ENCODE peak calls at places on chromosomes 5 and 9, in six cellular contexts. One of them, this sample, is unnamed.

GRCh38 chr5:142881076-142881466 is 110.9 kb downstream of the ARHGAP26 start:
- DNase-seq in brain microvascular endothelial cell: peak; percentile 85
- DNase-seq in HCT116: no peak
- DNase-seq in uterus: no peak
- DNase-seq in transverse colon: no peak
- DNase-seq in OCI-LY7: peak; percentile 23
- DNase-seq in this sample: no peak

GRCh38 chr9:21825637-21826036 is 23.2 kb downstream of the MTAP start:
- DNase-seq in uterus: no peak
- DNase-seq in transverse colon: no peak
- DNase-seq in HCT116: no peak
- DNase-seq in brain microvascular endothelial cell: no peak
- DNase-seq in OCI-LY7: no peak
- DNase-seq in this sample: no peak

GRCh38 chr9:85258229-85258628 is 483.5 kb downstream of the AGTPBP1 start:
- DNase-seq in OCI-LY7: no peak
- DNase-seq in transverse colon: peak; percentile 66
- DNase-seq in HCT116: no peak
- DNase-seq in brain microvascular endothelial cell: no peak
- DNase-seq in uterus: no peak
- DNase-seq in this sample: no peak

GRCh38 chr9:99264070-99264469 is 42.0 kb downstream of the SEC61B start:
- DNase-seq in HCT116: peak; percentile 16
- DNase-seq in uterus: no peak
- DNase-seq in OCI-LY7: no peak
- DNase-seq in brain microvascular endothelial cell: no peak
- DNase-seq in transverse colon: no peak
- DNase-seq in this sample: no peak

GRCh38 chr9:136100700-136101614 is 5.9 kb upstream of the NACC2 start:
- DNase-seq in uterus: no peak
- DNase-seq in transverse colon: no peak
- DNase-seq in OCI-LY7: peak; percentile 48
- DNase-seq in HCT116: no peak
- DNase-seq in brain microvascular endothelial cell: no peak
- DNase-seq in this sample: peak; percentile 67

GRCh38 chr9:123753669-123754307 is 176.1 kb downstream of the DENND1A start:
- DNase-seq in OCI-LY7: no peak
- DNase-seq in uterus: no peak
- DNase-seq in transverse colon: no peak
- DNase-seq in HCT116: no peak
- DNase-seq in brain microvascular endothelial cell: no peak
- DNase-seq in this sample: no peak

GRCh38 chr9:137300607-137301085 is 1.4 kb downstream of the NRARP start:
- DNase-seq in OCI-LY7: no peak
- DNase-seq in brain microvascular endothelial cell: no peak
- DNase-seq in uterus: no peak
- DNase-seq in HCT116: no peak
- DNase-seq in transverse colon: peak; percentile 51
- DNase-seq in this sample: peak; percentile 48

GRCh38 chr5:171739246-171739645 is 46.4 kb upstream of the SMIM23 start:
- DNase-seq in transverse colon: no peak
- DNase-seq in uterus: no peak
- DNase-seq in brain microvascular endothelial cell: no peak
- DNase-seq in HCT116: no peak
- DNase-seq in OCI-LY7: no peak
- DNase-seq in this sample: no peak

GRCh38 chr5:10552183-10553143 is 11.4 kb upstream of the ANKRD33B start:
- DNase-seq in HCT116: peak; percentile 42
- DNase-seq in transverse colon: no peak
- DNase-seq in OCI-LY7: peak; percentile 77
- DNase-seq in uterus: no peak
- DNase-seq in brain microvascular endothelial cell: peak; percentile 41
- DNase-seq in this sample: no peak

GRCh38 chr9:123411191-123411590 is 55.2 kb downstream of the CRB2 start:
- DNase-seq in brain microvascular endothelial cell: no peak
- DNase-seq in uterus: no peak
- DNase-seq in HCT116: no peak
- DNase-seq in OCI-LY7: no peak
- DNase-seq in transverse colon: no peak
- DNase-seq in this sample: no peak

GRCh38 chr9:113516840-113517577 is 53.5 kb downstream of the RGS3 start:
- DNase-seq in HCT116: no peak
- DNase-seq in transverse colon: peak; percentile 63
- DNase-seq in brain microvascular endothelial cell: no peak
- DNase-seq in uterus: no peak
- DNase-seq in OCI-LY7: peak; percentile 85
- DNase-seq in this sample: no peak

GRCh38 chr5:137825165-137825564 is 42.5 kb upstream of the MYOT start:
- DNase-seq in uterus: no peak
- DNase-seq in HCT116: no peak
- DNase-seq in brain microvascular endothelial cell: peak; percentile 17
- DNase-seq in transverse colon: no peak
- DNase-seq in OCI-LY7: no peak
- DNase-seq in this sample: no peak

GRCh38 chr5:173204185-173204979 is 30.6 kb downstream of the NKX2-5 start:
- DNase-seq in brain microvascular endothelial cell: peak; percentile 37
- DNase-seq in uterus: no peak
- DNase-seq in OCI-LY7: peak; percentile 51
- DNase-seq in HCT116: peak; percentile 21
- DNase-seq in transverse colon: no peak
- DNase-seq in this sample: no peak

GRCh38 chr9:87233916-87234455 is 263.7 kb upstream of the DAPK1 start:
- DNase-seq in transverse colon: no peak
- DNase-seq in uterus: no peak
- DNase-seq in OCI-LY7: no peak
- DNase-seq in brain microvascular endothelial cell: no peak
- DNase-seq in HCT116: no peak
- DNase-seq in this sample: no peak

GRCh38 chr9:13128266-13128825 is 151.1 kb downstream of the MPDZ start:
- DNase-seq in transverse colon: no peak
- DNase-seq in brain microvascular endothelial cell: no peak
- DNase-seq in OCI-LY7: no peak
- DNase-seq in HCT116: no peak
- DNase-seq in uterus: no peak
- DNase-seq in this sample: no peak

GRCh38 chr9:16627967-16628366 is 242.5 kb downstream of the BNC2 start:
- DNase-seq in HCT116: no peak
- DNase-seq in brain microvascular endothelial cell: peak; percentile 94
- DNase-seq in uterus: no peak
- DNase-seq in OCI-LY7: no peak
- DNase-seq in transverse colon: no peak
- DNase-seq in this sample: no peak

GRCh38 chr9:16867571-16868311 is 2.7 kb downstream of the BNC2 start:
- DNase-seq in transverse colon: no peak
- DNase-seq in brain microvascular endothelial cell: peak; percentile 84
- DNase-seq in OCI-LY7: no peak
- DNase-seq in HCT116: no peak
- DNase-seq in uterus: peak; percentile 51
- DNase-seq in this sample: peak; percentile 30

GRCh38 chr5:14211818-14212799 is 69.0 kb downstream of the TRIO start:
- DNase-seq in brain microvascular endothelial cell: no peak
- DNase-seq in OCI-LY7: peak; percentile 63
- DNase-seq in HCT116: no peak
- DNase-seq in transverse colon: peak; percentile 54
- DNase-seq in uterus: no peak
- DNase-seq in this sample: no peak

GRCh38 chr9:14222149-14222835 is 91.6 kb downstream of the NFIB start:
- DNase-seq in uterus: no peak
- DNase-seq in HCT116: no peak
- DNase-seq in transverse colon: no peak
- DNase-seq in brain microvascular endothelial cell: no peak
- DNase-seq in OCI-LY7: no peak
- DNase-seq in this sample: no peak

GRCh38 chr9:137474271-137474670 is 15.1 kb upstream of the NSMF start:
- DNase-seq in HCT116: no peak
- DNase-seq in OCI-LY7: no peak
- DNase-seq in uterus: no peak
- DNase-seq in transverse colon: no peak
- DNase-seq in brain microvascular endothelial cell: no peak
- DNase-seq in this sample: no peak

GRCh38 chr5:156826150-156826549 is 23.9 kb upstream of the PPP1R2B start:
- DNase-seq in HCT116: no peak
- DNase-seq in brain microvascular endothelial cell: no peak
- DNase-seq in transverse colon: no peak
- DNase-seq in uterus: no peak
- DNase-seq in OCI-LY7: peak; percentile 79
- DNase-seq in this sample: no peak

GRCh38 chr5:31692561-31693221 is 53.8 kb downstream of the PDZD2 start:
- DNase-seq in OCI-LY7: no peak
- DNase-seq in brain microvascular endothelial cell: no peak
- DNase-seq in transverse colon: no peak
- DNase-seq in HCT116: no peak
- DNase-seq in uterus: no peak
- DNase-seq in this sample: no peak

GRCh38 chr5:174667526-174667925 is 56.9 kb upstream of the MSX2 start:
- DNase-seq in transverse colon: no peak
- DNase-seq in brain microvascular endothelial cell: no peak
- DNase-seq in OCI-LY7: no peak
- DNase-seq in uterus: no peak
- DNase-seq in HCT116: no peak
- DNase-seq in this sample: peak; percentile 27

GRCh38 chr5:173454764-173455598 is 126.8 kb upstream of the STC2 start:
- DNase-seq in transverse colon: peak; percentile 12
- DNase-seq in uterus: peak; percentile 24
- DNase-seq in HCT116: peak; percentile 95
- DNase-seq in brain microvascular endothelial cell: peak; percentile 99
- DNase-seq in OCI-LY7: no peak
- DNase-seq in this sample: no peak

GRCh38 chr5:10049825-10050455 is 199.7 kb downstream of the ATPSCKMT start:
- DNase-seq in OCI-LY7: no peak
- DNase-seq in transverse colon: no peak
- DNase-seq in HCT116: no peak
- DNase-seq in uterus: no peak
- DNase-seq in brain microvascular endothelial cell: no peak
- DNase-seq in this sample: no peak

GRCh38 chr9:98192503-98193335 is at the start of gene CORO2A:
- DNase-seq in HCT116: peak; percentile 33
- DNase-seq in transverse colon: peak; percentile 89
- DNase-seq in OCI-LY7: peak; percentile 69
- DNase-seq in uterus: peak; percentile 55
- DNase-seq in brain microvascular endothelial cell: peak; percentile 37
- DNase-seq in this sample: peak; percentile 88

GRCh38 chr9:135087899-135088347 is 455 bp downstream of the OLFM1 start:
- DNase-seq in brain microvascular endothelial cell: no peak
- DNase-seq in transverse colon: no peak
- DNase-seq in uterus: no peak
- DNase-seq in OCI-LY7: no peak
- DNase-seq in HCT116: no peak
- DNase-seq in this sample: no peak
- H3K4me3 ChIP-seq in brain microvascular endothelial cell: no peak overlapping the region
- H3K4me3 ChIP-seq in transverse colon: peak overlapping the region; percentile 30
- H3K4me3 ChIP-seq in uterus: peak overlapping the region; percentile 42
- H3K4me3 ChIP-seq in OCI-LY7: no peak overlapping the region
- H3K4me3 ChIP-seq in HCT116: no peak overlapping the region
- H3K4me3 ChIP-seq in this sample: no peak overlapping the region

GRCh38 chr9:128166169-128166568 is 6.1 kb downstream of the BBLN start:
- DNase-seq in transverse colon: no peak
- DNase-seq in brain microvascular endothelial cell: no peak
- DNase-seq in HCT116: no peak
- DNase-seq in OCI-LY7: no peak
- DNase-seq in uterus: no peak
- DNase-seq in this sample: no peak
- H3K36me3 ChIP-seq in transverse colon: peaks cover 40% of the 10 kb centered on the region
- H3K36me3 ChIP-seq in brain microvascular endothelial cell: peaks cover 70% of the 10 kb centered on the region
- H3K36me3 ChIP-seq in HCT116: peaks cover 25% of the 10 kb centered on the region
- H3K36me3 ChIP-seq in OCI-LY7: peaks cover 77% of the 10 kb centered on the region
- H3K36me3 ChIP-seq in uterus: no peaks in the 10 kb centered on the region
- H3K36me3 ChIP-seq in this sample: peaks cover 2% of the 10 kb centered on the region

DNA sequence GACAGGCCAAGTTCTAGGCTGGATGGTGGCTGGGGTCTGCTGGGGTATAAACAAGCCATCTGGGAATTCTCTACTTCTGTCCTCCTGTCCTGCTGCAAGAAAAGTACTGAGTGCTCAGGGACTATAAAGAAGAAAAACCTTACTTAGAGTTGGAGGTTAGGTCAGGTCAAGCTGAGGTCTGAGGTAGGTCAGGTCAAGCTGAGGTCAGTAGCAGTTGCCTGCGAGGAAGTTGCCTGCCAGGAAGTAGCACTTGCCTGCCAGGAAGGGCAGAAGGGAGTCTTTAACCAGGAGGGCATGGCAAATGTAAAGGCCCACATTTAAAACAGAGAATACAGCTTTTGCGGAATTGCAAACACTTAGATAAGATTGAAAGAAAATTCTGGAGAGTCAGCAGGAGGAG is 51.3 kb upstream of the PRLR start:
- DNase-seq in uterus: no peak
- DNase-seq in brain microvascular endothelial cell: no peak
- DNase-seq in HCT116: no peak
- DNase-seq in transverse colon: no peak
- DNase-seq in OCI-LY7: no peak
- DNase-seq in this sample: no peak
- H3K4me3 ChIP-seq in uterus: no peak overlapping the region
- H3K4me3 ChIP-seq in brain microvascular endothelial cell: no peak overlapping the region
- H3K4me3 ChIP-seq in HCT116: no peak overlapping the region
- H3K4me3 ChIP-seq in transverse colon: no peak overlapping the region
- H3K4me3 ChIP-seq in OCI-LY7: no peak overlapping the region
- H3K4me3 ChIP-seq in this sample: no peak overlapping the region

GRCh38 chr5:1074816-1075554 is 36.9 kb downstream of the SLC12A7 start:
- DNase-seq in brain microvascular endothelial cell: no peak
- DNase-seq in uterus: no peak
- DNase-seq in HCT116: no peak
- DNase-seq in transverse colon: no peak
- DNase-seq in OCI-LY7: no peak
- DNase-seq in this sample: no peak
- H3K36me3 ChIP-seq in brain microvascular endothelial cell: no peaks in the 10 kb centered on the region
- H3K36me3 ChIP-seq in uterus: no peaks in the 10 kb centered on the region
- H3K36me3 ChIP-seq in HCT116: no peaks in the 10 kb centered on the region
- H3K36me3 ChIP-seq in transverse colon: peaks cover 13% of the 10 kb centered on the region
- H3K36me3 ChIP-seq in OCI-LY7: no peaks in the 10 kb centered on the region
- H3K36me3 ChIP-seq in this sample: no peaks in the 10 kb centered on the region